ENCODE peak calls at places on chromosomes 16 and 17, in ten cellular contexts. S, H, W, N, D, U, V, Q, F and X are unnamed samples.

GRCh38 chr17:10314332-10314731 is 58.5 kb downstream of the MYH13 start:
- DNase-seq in S (no peak), N (no peak), F (no peak), W (no peak), V (no peak), D (no peak), U (no peak), Q (no peak), H (no peak), X (no peak)

GRCh38 chr17:75124819-75125162 is 6.8 kb downstream of the NT5C start:
- DNase-seq in V (no peak), D (no peak), S (no peak), F (no peak), W (no peak), H (no peak), N (no peak), U (no peak), Q (no peak), X (no peak)

GRCh38 chr16:71461686-71462648 is at the start of gene ZNF23:
- DNase-seq in S (peak; percentile 74), N (peak; percentile 92), U (peak; percentile 39), H (peak; percentile 90), V (peak; percentile 96), Q (peak; percentile 85), W (peak; percentile 92), F (peak; percentile 88), D (peak; percentile 89), X (peak; percentile 48)

GRCh38 chr17:57557793-57558681 is 187.1 kb downstream of the CCDC182 start:
- DNase-seq in Q (peak; percentile 85), D (no peak), H (no peak), W (peak; percentile 40), U (peak; percentile 84), V (no peak), N (no peak), F (no peak), S (peak; percentile 82), X (no peak)

GRCh38 chr17:19372004-19372365 is 6.3 kb upstream of the MAPK7 start:
- DNase-seq in W (no peak), Q (no peak), F (no peak), H (no peak), V (no peak), N (no peak), D (no peak), S (no peak), U (no peak), X (no peak)

GRCh38 chr17:79779088-79779529 is 1.2 kb downstream of the CBX2 start:
- DNase-seq in V (no peak), H (no peak), Q (no peak), F (peak; percentile 36), D (no peak), N (no peak), S (no peak), U (no peak), W (no peak), X (no peak)

GRCh38 chr16:58243528-58244004 is 45.7 kb upstream of the CSNK2A2 start:
- DNase-seq in N (peak; percentile 76), H (peak; percentile 81), Q (peak; percentile 46), U (peak; percentile 90), W (no peak), D (peak; percentile 42), F (no peak), S (no peak), V (peak; percentile 66), X (no peak)

GRCh38 chr17:2337811-2338657 is 733 bp downstream of the SGSM2 start:
- DNase-seq in Q (peak; percentile 64), V (peak; percentile 79), S (peak; percentile 77), F (peak; percentile 73), U (peak; percentile 33), D (peak; percentile 80), H (peak; percentile 76), W (peak; percentile 83), N (peak; percentile 83), X (peak; percentile 69)

GRCh38 chr17:37786481-37786880 is 41.6 kb upstream of the HNF1B start:
- DNase-seq in D (no peak), F (no peak), S (no peak), U (no peak), Q (no peak), W (no peak), H (no peak), N (no peak), V (no peak), X (no peak)

GRCh38 chr16:87812200-87812656 is 46.4 kb upstream of the KLHDC4 start:
- DNase-seq in U (no peak), N (no peak), H (no peak), S (no peak), W (no peak), V (no peak), Q (no peak), F (no peak), D (peak; percentile 48), X (no peak)

DNA sequence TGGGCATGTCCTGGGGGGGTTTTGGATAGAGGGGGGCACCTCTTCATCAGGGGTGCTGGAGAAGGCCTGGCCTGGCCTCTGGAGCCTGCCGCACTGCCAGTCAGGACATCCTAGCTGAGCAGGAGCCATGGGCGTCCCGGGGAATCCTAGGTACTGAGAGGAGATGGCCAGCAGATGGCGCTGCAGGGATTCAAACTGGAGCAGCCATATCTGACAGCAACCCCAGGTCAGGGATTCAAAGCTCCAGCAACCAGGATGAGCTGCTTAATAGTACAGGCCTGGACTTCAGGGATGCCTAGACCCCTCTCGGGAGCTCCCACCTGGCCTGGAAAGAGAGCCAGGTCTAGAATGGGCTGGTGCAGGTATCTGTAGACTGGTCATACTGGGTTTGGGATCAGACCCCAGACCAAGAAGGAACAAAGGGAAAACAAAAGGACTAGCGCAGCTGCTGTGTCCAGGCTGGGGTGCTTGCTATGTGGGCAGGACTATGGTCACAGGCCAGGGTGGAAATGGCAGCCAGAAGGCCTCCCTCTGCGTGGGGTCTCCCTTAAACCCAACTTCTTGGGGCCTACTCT is 306.9 kb upstream of the RBFOX1 start:
- DNase-seq in W (no peak), D (peak; percentile 70), U (peak; percentile 12), N (peak; percentile 29), Q (peak; percentile 6), H (no peak), V (peak; percentile 38), F (peak; percentile 91), S (peak; percentile 69), X (peak; percentile 71)
- TF ChIP-seq CTCF in W (no peak), D (peak; percentile 31), U (peak; percentile 38), N (peak; percentile 17), Q (no peak), H (peak; percentile 43), V (no peak), F (peak; percentile 83), S (peak; percentile 72), X (peak; percentile 87)

DNA sequence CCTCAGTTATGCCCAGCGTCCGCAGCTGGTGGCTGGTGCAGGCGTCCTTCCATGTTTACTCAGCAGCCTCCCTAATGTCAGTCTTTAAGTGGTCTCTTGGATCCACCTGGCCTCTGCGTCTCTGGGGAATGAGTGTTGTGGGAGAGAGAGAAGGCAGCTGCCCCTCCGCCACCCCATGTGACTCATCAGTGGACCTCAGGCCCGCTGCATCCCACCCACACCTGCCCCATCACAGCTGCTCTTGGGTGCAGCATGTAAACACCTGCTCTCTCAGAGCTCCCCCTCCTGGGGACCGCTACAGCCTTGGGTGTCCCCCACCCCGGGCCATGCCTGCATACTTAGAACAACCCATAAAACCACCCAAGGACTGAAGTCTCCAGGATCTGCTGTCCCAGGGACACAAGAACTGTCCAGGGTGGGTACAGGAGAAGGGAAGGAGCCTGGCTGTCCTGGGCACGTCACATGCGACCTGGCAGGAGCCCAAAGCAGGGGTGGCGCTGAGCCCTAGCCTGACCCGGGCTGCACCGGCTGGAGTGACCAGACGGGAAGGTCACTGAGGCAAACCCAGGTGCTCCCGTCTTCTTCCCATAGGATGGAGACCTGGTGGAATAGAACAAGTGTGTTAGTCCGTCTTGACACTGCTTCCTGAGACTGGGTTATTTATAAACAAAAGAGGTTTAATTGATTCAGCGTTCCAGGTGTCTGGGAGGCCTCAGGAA is 4.2 kb downstream of the C16orf90 start:
- DNase-seq in F (no peak), Q (no peak), S (no peak), D (peak; percentile 50), U (no peak), W (no peak), V (peak; percentile 66), H (no peak), N (peak; percentile 62), X (no peak)
- TF ChIP-seq CTCF in F (no peak), Q (no peak), S (no peak), D (no peak), U (no peak), W (no peak), V (peak; percentile 23), H (peak; percentile 34), N (no peak), X (no peak)

DNA sequence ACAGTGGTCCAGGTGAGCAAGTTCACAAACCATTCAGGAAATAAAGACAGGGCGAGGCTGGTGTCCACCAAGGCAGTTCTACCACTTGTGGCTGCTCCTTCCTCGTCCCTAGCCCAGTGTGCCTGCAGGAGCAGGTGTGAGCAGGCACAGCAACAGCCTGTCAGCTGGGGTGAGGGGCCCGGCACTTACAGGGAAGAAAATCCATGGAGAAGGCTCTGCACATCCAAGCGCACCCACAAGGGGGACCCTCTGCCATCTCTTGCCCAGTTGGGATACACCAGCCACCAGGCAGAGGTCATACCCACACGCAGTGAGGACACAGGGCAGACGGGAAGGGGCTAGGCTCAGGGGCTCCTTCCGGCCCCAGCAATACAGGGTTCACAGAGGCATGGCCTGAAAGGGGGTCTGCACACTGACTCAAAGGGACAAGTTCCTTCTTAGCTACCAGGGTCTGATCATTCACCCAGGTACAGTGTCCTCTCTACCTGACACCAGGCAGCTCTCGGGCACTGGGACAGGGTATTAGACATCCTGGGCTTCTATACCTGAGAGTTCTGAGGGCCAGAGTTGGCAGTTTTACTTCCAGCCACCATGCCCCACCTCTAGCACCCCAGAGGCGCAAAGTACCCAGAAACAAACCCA is 27.0 kb downstream of the CDIP1 start:
- DNase-seq in S (peak; percentile 60), D (peak; percentile 88), N (no peak), H (no peak), V (no peak), W (peak; percentile 73), Q (peak; percentile 41), U (peak; percentile 51), F (peak; percentile 78), X (peak; percentile 63)
- TF ChIP-seq CTCF in S (peak; percentile 68), D (peak; percentile 71), N (peak; percentile 8), H (no peak), V (no peak), W (peak; percentile 46), Q (peak; percentile 48), U (peak; percentile 72), F (peak; percentile 69), X (peak; percentile 51)

GRCh38 chr16:56931253-56931768 is 631 bp upstream of the HERPUD1 start:
- DNase-seq in N (peak; percentile 73), F (peak; percentile 49), Q (no peak), U (no peak), H (no peak), V (peak; percentile 78), S (peak; percentile 26), D (no peak), W (no peak), X (no peak)

GRCh38 chr16:56932588-56933265 is 785 bp downstream of the HERPUD1 start:
- DNase-seq in W (peak; percentile 80), H (peak; percentile 72), S (peak; percentile 63), N (peak; percentile 53), D (peak; percentile 85), U (peak; percentile 73), Q (peak; percentile 61), F (peak; percentile 69), V (no peak), X (no peak)

GRCh38 chr16:56930516-56931252 is 1.3 kb upstream of the HERPUD1 start:
- DNase-seq in Q (no peak), U (no peak), D (peak; percentile 62), F (peak; percentile 26), S (no peak), H (no peak), W (no peak), V (no peak), N (no peak), X (no peak)

GRCh38 chr16:56933266-56933619 is 1.3 kb downstream of the HERPUD1 start:
- DNase-seq in F (no peak), D (peak; percentile 9), S (no peak), Q (no peak), U (no peak), N (no peak), V (no peak), W (no peak), H (no peak), X (no peak)

GRCh38 chr16:56931769-56932587 is at the start of gene HERPUD1:
- DNase-seq in F (peak; percentile 98), S (peak; percentile 99), U (peak; percentile 90), W (peak; percentile 100), D (peak; percentile 99), V (peak; percentile 99), H (peak; percentile 100), Q (peak; percentile 100), N (peak; percentile 98), X (peak; percentile 98)
- TF ChIP-seq CTCF in F (peak; percentile 10), S (no peak), U (no peak), W (no peak), D (peak; percentile 18), V (no peak), H (no peak), Q (no peak), N (no peak), X (no peak)